ENCODE peak calls at places on chromosome 9, in four cellular contexts. C is neural crest cell, D is cardiac muscle cell, X is body of pancreas. W is an unnamed sample.

GRCh38 chr9:4826417-4827166 is 33.8 kb downstream of the RCL1 start:
- DNase-seq in C (no peak), D (no peak), X (no peak), W (no peak)

GRCh38 chr9:104091708-104092107 is 2.4 kb upstream of the SMC2 start:
- DNase-seq in C (no peak), D (peak; percentile 35), X (peak; percentile 14), W (peak; percentile 27)

GRCh38 chr9:16482764-16483163 is 387.7 kb downstream of the BNC2 start:
- DNase-seq in C (no peak), D (no peak), X (no peak), W (no peak)

GRCh38 chr9:35954942-35955546 is 2.9 kb downstream of the OR2S2 start:
- DNase-seq in C (peak; percentile 33), D (peak; percentile 89), X (peak; percentile 62), W (peak; percentile 93)

GRCh38 chr9:6128030-6128429 is 87.6 kb upstream of the IL33 start:
- DNase-seq in C (no peak), D (no peak), X (no peak), W (no peak)

GRCh38 chr9:122402403-122403268 is 31.8 kb downstream of the PTGS1 start:
- DNase-seq in C (no peak), D (peak; percentile 99), X (no peak), W (peak; percentile 98)

GRCh38 chr9:34518896-34519295 is 3.9 kb downstream of the ENHO start:
- DNase-seq in C (no peak), D (no peak), X (no peak), W (no peak)

GRCh38 chr9:131609116-131609830 is 64.0 kb downstream of the PRRT1B start:
- DNase-seq in C (no peak), D (peak; percentile 69), X (no peak), W (peak; percentile 62)

GRCh38 chr9:135139366-135139965 is 52.0 kb downstream of the OLFM1 start:
- DNase-seq in C (no peak), D (no peak), X (no peak), W (no peak)

GRCh38 chr9:91481971-91482370 is 58.3 kb upstream of the NFIL3 start:
- DNase-seq in C (no peak), D (peak; percentile 72), X (no peak), W (peak; percentile 62)

GRCh38 chr9:126647585-126648110 is 33.9 kb downstream of the LMX1B start:
- DNase-seq in C (no peak), D (no peak), X (no peak), W (no peak)

GRCh38 chr9:26789959-26790358 is 102.6 kb downstream of the CAAP1 start:
- DNase-seq in C (no peak), D (peak; percentile 1), X (no peak), W (peak; percentile 35)

GRCh38 chr9:5838884-5839571 is 6.1 kb upstream of the ERMP1 start:
- DNase-seq in C (no peak), D (peak; percentile 39), X (peak; percentile 61), W (peak; percentile 55)

GRCh38 chr9:92954078-92954861 is 6.9 kb downstream of the FGD3 start:
- DNase-seq in C (no peak), D (peak; percentile 15), X (no peak), W (peak; percentile 21)

GRCh38 chr9:4970970-4971641 is 14.0 kb upstream of the JAK2 start:
- DNase-seq in C (no peak), D (no peak), X (no peak), W (no peak)

GRCh38 chr9:126752376-126752775 is 52.5 kb upstream of the ZBTB43 start:
- DNase-seq in C (no peak), D (no peak), X (no peak), W (no peak)

GRCh38 chr9:68599826-68600225 is 59.1 kb upstream of the TMEM252 start:
- DNase-seq in C (no peak), D (no peak), X (no peak), W (no peak)

GRCh38 chr9:575139-575538 is 266.4 kb upstream of the DMRT1 start:
- DNase-seq in C (no peak), D (no peak), X (no peak), W (no peak)

GRCh38 chr9:37301369-37302172 is 120.9 kb upstream of the GRHPR start:
- DNase-seq in C (no peak), D (no peak), X (no peak), W (no peak)

GRCh38 chr9:25025156-25025555 is 479.5 kb upstream of the IZUMO3 start:
- DNase-seq in C (no peak), D (no peak), X (no peak), W (no peak)

GRCh38 chr9:92147030-92147853 is 32.0 kb upstream of the SPTLC1 start:
- DNase-seq in C (no peak), D (peak; percentile 91), X (no peak), W (peak; percentile 95)

GRCh38 chr9:91347370-91347769 is 14.3 kb downstream of the AUH start:
- DNase-seq in C (no peak), D (no peak), X (no peak), W (no peak)

GRCh38 chr9:126982215-126983002 is 67.8 kb downstream of the RALGPS1 start:
- DNase-seq in C (no peak), D (no peak), X (no peak), W (no peak)

GRCh38 chr9:14323083-14323968 is 9.4 kb upstream of the NFIB start:
- DNase-seq in C (no peak), D (no peak), X (no peak), W (no peak)

GRCh38 chr9:84750152-84750865 is 80.8 kb downstream of the NTRK2 start:
- DNase-seq in C (no peak), D (no peak), X (no peak), W (no peak)

GRCh38 chr9:98532147-98532546 is 176.6 kb downstream of the GABBR2 start:
- DNase-seq in C (no peak), D (no peak), X (no peak), W (no peak)

GRCh38 chr9:87888501-87888900 is 5.8 kb downstream of the SPATA31E1 start:
- DNase-seq in C (no peak), D (no peak), X (no peak), W (no peak)

GRCh38 chr9:78567693-78568092 is 270.8 kb downstream of the PSAT1 start:
- DNase-seq in C (no peak), D (no peak), X (no peak), W (peak; percentile 19)

DNA sequence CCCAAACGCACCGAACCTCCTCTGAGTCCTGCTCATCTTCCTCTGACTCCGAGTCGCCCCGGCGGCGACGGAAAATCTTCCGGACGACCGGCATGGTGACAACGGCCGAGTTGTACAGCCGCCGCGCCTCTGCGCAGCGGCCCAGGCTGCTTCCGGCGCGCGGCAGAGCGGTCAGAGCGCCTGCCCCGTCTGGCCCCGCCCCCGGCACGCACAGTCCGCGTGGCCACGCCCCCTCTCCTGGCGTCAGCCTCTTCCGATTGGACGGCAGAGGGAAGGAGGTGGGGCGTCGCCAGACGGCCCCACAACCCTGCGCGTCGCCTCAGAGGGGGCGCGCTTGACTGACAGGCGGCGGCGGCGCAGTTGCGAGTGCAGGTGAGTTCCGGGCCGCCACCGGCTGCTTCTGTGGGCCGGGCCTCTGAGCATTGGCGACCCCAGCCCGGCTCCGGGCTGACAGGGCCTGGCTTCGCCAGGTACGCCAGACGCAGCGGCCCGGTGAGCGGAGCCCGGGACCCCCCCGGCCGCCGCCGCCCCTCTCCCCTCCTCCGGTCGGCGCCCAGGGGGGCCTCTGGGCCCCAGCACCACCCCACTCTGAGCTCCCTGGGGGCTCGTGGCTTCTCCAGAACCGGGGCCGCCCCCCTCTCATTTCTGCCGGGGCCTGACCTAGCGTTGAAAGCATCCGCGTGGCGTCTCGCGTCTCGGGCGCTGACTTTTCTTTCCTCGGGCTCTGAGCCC is at the start of the genes C9orf78 and USP20:
- DNase-seq in C (peak; percentile 97), D (peak; percentile 96), X (peak; percentile 98), W (peak; percentile 96)
- TF ChIP-seq CTCF in C (no peak), D (no peak), X (no peak), W (no peak)

DNA sequence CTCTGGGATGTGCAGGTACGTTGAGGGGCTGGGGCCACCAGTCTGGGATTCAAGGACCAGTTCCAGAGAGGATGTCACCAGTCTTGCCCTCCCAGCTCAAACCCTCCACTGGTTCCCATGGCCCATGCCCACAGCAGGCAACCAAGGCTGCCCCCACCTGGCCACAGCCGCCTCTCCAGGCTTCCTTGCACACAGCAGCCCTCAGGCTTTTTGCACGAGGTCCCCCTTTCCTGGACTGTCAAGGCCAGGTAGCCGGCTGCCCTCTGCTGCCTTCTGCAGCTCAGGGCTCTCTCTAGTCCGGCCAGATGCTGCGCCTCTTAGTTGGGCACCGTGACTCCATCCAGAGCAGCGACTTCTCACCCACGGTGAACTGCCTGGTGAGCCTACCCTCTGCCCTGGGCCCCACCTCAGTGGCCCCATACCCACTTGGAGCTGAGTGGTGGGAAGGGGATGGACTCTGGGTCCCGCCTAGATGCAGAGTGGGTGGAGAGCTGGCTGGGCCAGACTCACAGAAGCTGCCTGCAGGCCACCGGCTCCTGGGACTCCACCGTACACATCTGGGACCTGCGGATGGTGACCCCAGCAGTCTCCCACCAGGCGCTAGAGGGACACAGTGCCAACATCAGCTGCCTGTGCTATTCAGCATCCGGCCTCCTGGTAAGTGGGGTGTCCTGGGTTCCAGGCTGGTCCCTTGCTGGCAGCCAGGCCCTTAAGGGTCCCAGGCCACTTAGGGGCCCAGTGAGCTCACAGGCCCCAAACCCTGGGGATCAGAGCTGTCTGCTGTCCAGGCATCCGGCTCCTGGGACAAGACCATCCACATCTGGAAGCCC is 2.9 kb downstream of the WDR38 start:
- DNase-seq in C (no peak), D (peak; percentile 36), X (peak; percentile 41), W (peak; percentile 31)
- TF ChIP-seq CTCF in C (peak; percentile 34), D (peak; percentile 33), X (no peak), W (peak; percentile 55)

DNA sequence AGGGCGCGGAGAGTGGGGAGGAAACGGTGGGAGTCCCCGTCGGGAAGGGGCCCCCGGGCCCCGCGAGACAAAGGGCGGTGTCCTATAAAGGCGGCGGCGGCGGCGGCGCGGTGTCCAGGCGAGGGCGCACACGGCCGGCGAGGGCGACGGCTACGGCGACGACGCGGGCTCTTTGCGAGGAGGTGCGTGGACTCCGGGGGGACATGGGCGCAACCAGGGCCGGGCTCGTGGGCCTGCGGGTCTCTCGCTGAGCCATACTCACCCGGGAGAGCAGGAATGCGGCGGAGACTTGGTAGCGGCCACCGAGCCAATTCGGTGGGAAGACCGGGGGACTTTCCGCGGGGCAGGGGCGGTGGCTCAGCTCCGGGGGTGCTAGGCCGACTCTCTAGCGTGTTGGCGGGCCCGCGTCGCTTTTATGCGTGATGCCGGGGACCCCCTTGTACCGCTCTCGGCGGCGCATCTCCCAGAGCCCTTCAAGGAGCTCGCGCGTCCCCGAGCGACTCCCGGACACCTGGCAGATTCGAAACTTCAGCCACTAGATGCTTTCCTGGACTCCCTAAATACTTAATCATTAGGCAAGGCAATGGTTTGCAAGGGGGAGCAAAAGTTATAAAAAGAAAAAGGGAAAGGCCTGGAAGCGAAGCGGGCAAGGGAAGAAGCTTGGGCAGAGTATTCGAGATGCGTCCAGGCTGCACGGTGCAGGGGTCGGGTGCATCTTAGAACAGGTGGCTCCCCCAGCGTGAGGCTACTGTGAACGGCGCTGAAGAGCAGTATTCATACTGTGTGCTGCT is 5.9 kb upstream of the TAL2 start:
- DNase-seq in C (peak; percentile 50), D (no peak), X (peak; percentile 25), W (no peak)
- TF ChIP-seq CTCF in C (peak; percentile 40), D (peak; percentile 28), X (no peak), W (no peak)

DNA sequence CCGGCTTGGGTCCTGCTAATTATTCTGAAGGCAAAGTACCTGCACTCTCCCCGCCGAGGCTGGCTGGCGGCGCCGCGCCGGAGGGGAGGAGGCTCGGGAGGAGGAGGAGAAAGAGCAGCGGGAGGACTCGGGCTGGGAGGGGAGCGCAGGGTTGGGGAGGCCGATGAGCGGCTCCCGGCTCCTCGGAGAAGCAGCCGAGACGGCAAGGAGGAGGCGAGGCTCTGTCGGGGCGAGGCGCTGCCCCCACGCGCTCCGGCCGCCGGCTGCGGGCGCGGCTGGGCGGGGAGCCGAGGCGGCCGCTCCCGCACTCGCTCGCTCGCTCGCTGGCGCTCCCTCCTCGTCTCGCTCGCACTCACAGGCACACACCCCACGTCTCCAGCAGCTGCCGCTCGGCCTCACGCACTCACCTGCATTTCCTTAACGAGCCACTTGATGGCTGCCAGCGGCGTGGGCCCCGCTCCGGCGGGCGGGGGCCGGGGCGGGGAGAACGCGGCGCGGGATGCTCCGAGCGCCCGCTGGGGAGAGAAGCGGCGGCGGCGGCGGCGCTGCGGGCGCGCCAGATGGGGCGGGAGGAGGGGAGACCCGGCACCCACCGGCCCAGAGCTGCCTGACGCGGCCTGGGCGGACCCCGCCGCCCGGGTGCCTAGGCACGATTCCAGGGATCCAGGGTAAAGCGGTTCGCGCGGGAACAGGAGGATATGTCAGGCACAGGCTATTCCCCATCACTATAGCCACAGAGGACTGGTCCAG is at the start of gene PTPRD:
- DNase-seq in C (peak; percentile 43), D (peak; percentile 32), X (peak; percentile 63), W (peak; percentile 46)
- TF ChIP-seq CTCF in C (peak; percentile 63), D (no peak), X (no peak), W (peak; percentile 36)